ENCODE peak calls at places on chromosome 22, in four cellular contexts. One of them, this sample, is unnamed.

GRCh38 chr22:32631507-32632245 is 157.1 kb downstream of the FBXO7 start:
- DNase-seq in PC-9: no peak
- DNase-seq in cardiac muscle cell: no peak
- DNase-seq in fibroblast of mammary gland: no peak
- DNase-seq in this sample: no peak

GRCh38 chr22:18906896-18907295 is 776 bp downstream of the DGCR6 start:
- DNase-seq in fibroblast of mammary gland: no peak
- DNase-seq in cardiac muscle cell: no peak
- DNase-seq in PC-9: no peak
- DNase-seq in this sample: no peak

GRCh38 chr22:22818861-22819855 is 68.5 kb upstream of the IGLL5 start:
- DNase-seq in cardiac muscle cell: no peak
- DNase-seq in PC-9: no peak
- DNase-seq in fibroblast of mammary gland: no peak
- DNase-seq in this sample: no peak

GRCh38 chr22:48366056-48366455 is 1461.6 kb downstream of the BRD1 start:
- DNase-seq in PC-9: no peak
- DNase-seq in fibroblast of mammary gland: no peak
- DNase-seq in cardiac muscle cell: no peak
- DNase-seq in this sample: no peak

GRCh38 chr22:27347951-27348350 is 453.6 kb downstream of the MN1 start:
- DNase-seq in cardiac muscle cell: no peak
- DNase-seq in PC-9: no peak
- DNase-seq in fibroblast of mammary gland: no peak
- DNase-seq in this sample: no peak

GRCh38 chr22:44479662-44480061 is 18.4 kb downstream of the RTL6 start:
- DNase-seq in fibroblast of mammary gland: no peak
- DNase-seq in cardiac muscle cell: no peak
- DNase-seq in PC-9: no peak
- DNase-seq in this sample: no peak

GRCh38 chr22:25127274-25127673 is 72.4 kb upstream of the CRYBB3 start:
- DNase-seq in cardiac muscle cell: no peak
- DNase-seq in PC-9: no peak
- DNase-seq in fibroblast of mammary gland: no peak
- DNase-seq in this sample: no peak

GRCh38 chr22:33380789-33381530 is 322.8 kb upstream of the SYN3 start:
- DNase-seq in cardiac muscle cell: peak
- DNase-seq in fibroblast of mammary gland: peak
- DNase-seq in PC-9: peak
- DNase-seq in this sample: peak

GRCh38 chr22:48315415-48316244 is 1512.0 kb downstream of the BRD1 start:
- DNase-seq in cardiac muscle cell: no peak
- DNase-seq in PC-9: no peak
- DNase-seq in fibroblast of mammary gland: no peak
- DNase-seq in this sample: no peak

GRCh38 chr22:30432096-30432495 is 6.5 kb downstream of the MTFP1 start:
- DNase-seq in fibroblast of mammary gland: no peak
- DNase-seq in cardiac muscle cell: no peak
- DNase-seq in PC-9: no peak
- DNase-seq in this sample: no peak

GRCh38 chr22:31876156-31877035 is 67.9 kb upstream of the YWHAH start:
- DNase-seq in PC-9: no peak
- DNase-seq in cardiac muscle cell: no peak
- DNase-seq in fibroblast of mammary gland: peak
- DNase-seq in this sample: no peak

GRCh38 chr22:40855104-40855959 is 1.1 kb downstream of the ST13 start:
- DNase-seq in PC-9: no peak
- DNase-seq in cardiac muscle cell: peak
- DNase-seq in fibroblast of mammary gland: peak
- DNase-seq in this sample: no peak

GRCh38 chr22:19807914-19808872 is 46.5 kb downstream of the GNB1L start:
- DNase-seq in fibroblast of mammary gland: no peak
- DNase-seq in cardiac muscle cell: no peak
- DNase-seq in PC-9: no peak
- DNase-seq in this sample: no peak

GRCh38 chr22:28609921-28610320 is 69.7 kb downstream of the TTC28 start:
- DNase-seq in PC-9: no peak
- DNase-seq in cardiac muscle cell: no peak
- DNase-seq in fibroblast of mammary gland: no peak
- DNase-seq in this sample: no peak

GRCh38 chr22:26432619-26433311 is 3.7 kb downstream of the ASPHD2 start:
- DNase-seq in PC-9: no peak
- DNase-seq in fibroblast of mammary gland: no peak
- DNase-seq in cardiac muscle cell: no peak
- DNase-seq in this sample: no peak

GRCh38 chr22:17303840-17304779 is 65.2 kb upstream of the CECR2 start:
- DNase-seq in PC-9: no peak
- DNase-seq in fibroblast of mammary gland: no peak
- DNase-seq in cardiac muscle cell: no peak
- DNase-seq in this sample: no peak

GRCh38 chr22:36692280-36692679 is 11.3 kb downstream of the CACNG2 start:
- DNase-seq in cardiac muscle cell: no peak
- DNase-seq in fibroblast of mammary gland: no peak
- DNase-seq in PC-9: no peak
- DNase-seq in this sample: no peak

GRCh38 chr22:19149047-19149883 is 827 bp downstream of the GSC2 start:
- DNase-seq in fibroblast of mammary gland: peak
- DNase-seq in cardiac muscle cell: peak
- DNase-seq in PC-9: no peak
- DNase-seq in this sample: no peak

GRCh38 chr22:29251981-29252978 is 15.5 kb downstream of the RHBDD3 start:
- DNase-seq in cardiac muscle cell: no peak
- DNase-seq in fibroblast of mammary gland: no peak
- DNase-seq in PC-9: no peak
- DNase-seq in this sample: no peak

GRCh38 chr22:19193879-19194278 is 15.3 kb upstream of the SLC25A1 start:
- DNase-seq in fibroblast of mammary gland: no peak
- DNase-seq in cardiac muscle cell: no peak
- DNase-seq in PC-9: no peak
- DNase-seq in this sample: no peak

GRCh38 chr22:24474221-24474620 is 20.9 kb upstream of the UPB1 start:
- DNase-seq in PC-9: peak
- DNase-seq in cardiac muscle cell: peak
- DNase-seq in fibroblast of mammary gland: peak
- DNase-seq in this sample: peak

GRCh38 chr22:19875531-19876313 is 21.0 kb upstream of the GNB1L start:
- DNase-seq in cardiac muscle cell: peak
- DNase-seq in PC-9: no peak
- DNase-seq in fibroblast of mammary gland: no peak
- DNase-seq in this sample: peak

GRCh38 chr22:24744638-24745037 is 29.9 kb downstream of the PIWIL3 start:
- DNase-seq in fibroblast of mammary gland: no peak
- DNase-seq in PC-9: no peak
- DNase-seq in cardiac muscle cell: peak
- DNase-seq in this sample: no peak

GRCh38 chr22:20056161-20056560 is 23.9 kb upstream of the DGCR8 start:
- DNase-seq in cardiac muscle cell: no peak
- DNase-seq in PC-9: no peak
- DNase-seq in fibroblast of mammary gland: no peak
- DNase-seq in this sample: no peak

GRCh38 chr22:19097518-19097917 is 24.7 kb downstream of the DGCR2 start:
- DNase-seq in fibroblast of mammary gland: no peak
- DNase-seq in PC-9: no peak
- DNase-seq in cardiac muscle cell: no peak
- DNase-seq in this sample: no peak

GRCh38 chr22:50030315-50031188 is 18.0 kb upstream of the IL17REL start:
- DNase-seq in cardiac muscle cell: peak
- DNase-seq in fibroblast of mammary gland: peak
- DNase-seq in PC-9: peak
- DNase-seq in this sample: peak

GRCh38 chr22:38073150-38074130 is 10.5 kb downstream of the SLC16A8 start:
- DNase-seq in cardiac muscle cell: no peak
- DNase-seq in PC-9: no peak
- DNase-seq in fibroblast of mammary gland: no peak
- DNase-seq in this sample: no peak

GRCh38 chr22:38069372-38070249 is 12.4 kb downstream of the PICK1 start:
- DNase-seq in cardiac muscle cell: peak
- DNase-seq in PC-9: no peak
- DNase-seq in fibroblast of mammary gland: peak
- DNase-seq in this sample: peak

GRCh38 chr22:38070250-38070921 is 13.2 kb downstream of the PICK1 start:
- DNase-seq in PC-9: no peak
- DNase-seq in cardiac muscle cell: no peak
- DNase-seq in fibroblast of mammary gland: no peak
- DNase-seq in this sample: no peak

GRCh38 chr22:38072322-38073149 is 11.4 kb downstream of the SLC16A8 start:
- DNase-seq in fibroblast of mammary gland: no peak
- DNase-seq in cardiac muscle cell: no peak
- DNase-seq in PC-9: no peak
- DNase-seq in this sample: no peak

DNA sequence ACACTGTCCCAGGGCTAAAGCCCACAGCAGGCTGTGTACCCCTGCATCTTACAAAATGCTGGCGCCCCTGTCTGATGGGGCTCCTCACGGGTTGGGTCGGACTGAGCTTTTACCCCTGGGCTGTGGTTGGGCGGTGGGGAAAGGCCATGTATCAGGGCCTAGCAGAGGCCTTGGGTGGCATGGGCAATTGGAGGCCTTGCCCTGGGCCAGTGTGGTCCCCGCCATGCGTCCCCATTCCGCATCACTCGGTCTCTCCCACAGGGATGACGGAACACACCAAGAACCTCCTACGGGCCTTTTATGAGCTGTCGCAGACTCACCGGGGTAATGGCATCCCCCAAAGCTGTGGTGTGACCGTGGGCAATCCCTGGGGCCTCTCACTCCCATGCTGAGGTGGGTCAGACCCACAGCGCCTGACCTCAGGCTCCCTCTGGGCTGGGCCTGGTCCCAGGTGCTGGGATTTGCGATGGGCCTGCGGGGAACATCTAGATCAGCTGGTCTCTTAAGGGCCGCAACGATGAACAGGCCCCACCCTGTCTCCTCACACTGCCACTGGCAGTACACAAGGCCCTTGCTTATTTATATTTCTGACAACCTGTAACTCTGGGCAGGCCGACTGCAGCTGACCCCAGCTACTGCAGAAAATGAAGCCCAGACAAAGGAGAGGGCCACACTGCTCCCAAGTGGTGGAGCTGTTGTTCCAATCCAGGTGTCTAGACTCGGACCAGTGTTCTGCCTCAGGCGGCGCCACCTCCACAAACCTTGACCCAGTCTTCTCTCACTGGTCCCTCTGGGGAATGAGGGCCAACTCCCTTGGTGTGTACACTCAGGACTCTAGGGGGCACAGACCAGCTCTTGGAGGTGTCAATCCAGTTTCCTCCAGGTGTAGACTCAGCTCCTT is 12.3 kb downstream of the SLC16A8 start:
- DNase-seq in PC-9: no peak
- DNase-seq in cardiac muscle cell: no peak
- DNase-seq in fibroblast of mammary gland: no peak
- DNase-seq in this sample: no peak
- H3K4me3 ChIP-seq in PC-9: no peak
- H3K4me3 ChIP-seq in cardiac muscle cell: no peak
- H3K4me3 ChIP-seq in fibroblast of mammary gland: no peak
- H3K4me3 ChIP-seq in this sample: no peak

GRCh38 chr22:42330953-42331525 is 60.6 kb upstream of the TCF20 start:
- DNase-seq in fibroblast of mammary gland: no peak
- DNase-seq in cardiac muscle cell: no peak
- DNase-seq in PC-9: no peak
- DNase-seq in this sample: no peak
- TF ChIP-seq CTCF in fibroblast of mammary gland: no peak
- TF ChIP-seq CTCF in cardiac muscle cell: no peak
- TF ChIP-seq CTCF in PC-9: no peak
- TF ChIP-seq CTCF in this sample: no peak

GRCh38 chr22:35231585-35232084 is 25.7 kb upstream of the HMGXB4 start:
- DNase-seq in PC-9: peak
- DNase-seq in fibroblast of mammary gland: peak
- DNase-seq in cardiac muscle cell: peak
- DNase-seq in this sample: peak

GRCh38 chr22:35229865-35230264 is 27.4 kb upstream of the HMGXB4 start:
- DNase-seq in cardiac muscle cell: no peak
- DNase-seq in fibroblast of mammary gland: no peak
- DNase-seq in PC-9: no peak
- DNase-seq in this sample: no peak

GRCh38 chr22:35230839-35231584 is 26.3 kb upstream of the HMGXB4 start:
- DNase-seq in fibroblast of mammary gland: no peak
- DNase-seq in PC-9: no peak
- DNase-seq in cardiac muscle cell: no peak
- DNase-seq in this sample: no peak

GRCh38 chr22:35230417-35230816 is 26.9 kb upstream of the HMGXB4 start:
- DNase-seq in PC-9: no peak
- DNase-seq in cardiac muscle cell: no peak
- DNase-seq in fibroblast of mammary gland: no peak
- DNase-seq in this sample: no peak

GRCh38 chr22:35227248-35227647 is 30.0 kb upstream of the HMGXB4 start:
- DNase-seq in cardiac muscle cell: no peak
- DNase-seq in PC-9: no peak
- DNase-seq in fibroblast of mammary gland: no peak
- DNase-seq in this sample: no peak
- H3K4me3 ChIP-seq in cardiac muscle cell: no peak
- H3K4me3 ChIP-seq in PC-9: no peak
- H3K4me3 ChIP-seq in fibroblast of mammary gland: no peak
- H3K4me3 ChIP-seq in this sample: no peak

DNA sequence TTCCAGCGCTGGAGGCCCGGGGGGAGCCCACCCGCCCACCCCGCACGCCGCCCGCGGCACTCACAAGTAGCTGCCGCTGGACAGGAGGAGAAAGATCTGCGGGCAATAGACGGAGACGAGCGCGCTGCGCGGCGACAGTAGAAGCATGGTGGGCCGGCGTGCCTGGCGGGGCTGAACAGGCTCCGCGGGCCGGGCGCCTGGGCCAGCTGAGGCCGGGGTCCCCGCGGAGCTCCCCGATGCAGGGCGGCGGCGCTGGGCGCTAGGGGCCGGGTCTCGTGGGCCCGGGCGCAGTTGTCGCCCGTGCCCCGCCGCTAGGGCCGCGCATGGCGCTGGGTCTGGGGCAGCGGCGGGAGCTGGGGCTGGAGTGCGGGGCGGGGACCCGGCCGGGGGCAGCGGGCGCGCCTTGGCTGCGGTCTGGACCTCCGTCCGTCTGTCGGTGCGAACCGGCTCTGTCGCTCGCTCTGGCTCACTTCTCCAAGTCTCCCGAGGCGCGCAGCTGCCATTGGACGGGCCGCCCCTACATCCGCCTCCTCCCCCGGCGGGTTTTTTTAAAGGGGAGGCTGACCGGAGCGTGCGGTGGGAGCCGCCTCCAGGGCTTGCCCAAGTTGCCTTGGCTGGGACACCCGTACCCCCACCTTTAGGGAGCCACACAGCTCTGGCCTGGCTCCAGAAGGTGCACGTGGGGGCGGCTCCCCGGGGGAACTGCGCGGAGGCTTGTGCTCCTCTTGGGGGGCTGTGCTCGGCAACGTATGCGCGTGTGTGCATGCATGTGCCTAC is 4.7 kb downstream of the WNT7B start:
- DNase-seq in cardiac muscle cell: no peak
- DNase-seq in PC-9: no peak
- DNase-seq in fibroblast of mammary gland: no peak
- DNase-seq in this sample: no peak
- TF ChIP-seq CTCF in cardiac muscle cell: no peak
- TF ChIP-seq CTCF in PC-9: no peak
- TF ChIP-seq CTCF in fibroblast of mammary gland: no peak
- TF ChIP-seq CTCF in this sample: no peak

This sample was measured in brain microvascular endothelial cell.